ENCODE peak calls at places on chromosomes 4 and X, in eight cellular contexts. I, Q, X, O, J, C, K and R are unnamed samples.

GRCh38 chr4:54781771-54782170 is 124.0 kb downstream of the KIT start:
- DNase-seq in C (no peak), Q (peak), I (no peak), X (no peak), O (no peak), K (peak), J (no peak), R (no peak)

GRCh38 chr4:162727232-162727631 is 439.5 kb downstream of the NAF1 start:
- DNase-seq in Q (peak), X (no peak), K (no peak), J (no peak), O (peak), C (no peak), I (no peak), R (no peak)

GRCh38 chrX:110006826-110007375 is 4.0 kb downstream of the TMEM164 start:
- DNase-seq in K (peak), O (peak), C (no peak), X (peak), Q (no peak), I (no peak), J (no peak), R (no peak)

GRCh38 chrX:72540318-72540717 is 32.3 kb downstream of the HDAC8 start:
- DNase-seq in Q (no peak), I (no peak), O (peak), X (peak), K (peak), C (no peak), J (no peak), R (peak)

GRCh38 chr4:177182156-177182555 is 127.5 kb upstream of the NEIL3 start:
- DNase-seq in X (peak), C (no peak), J (no peak), Q (no peak), O (no peak), K (peak), I (no peak), R (no peak)

GRCh38 chr4:79682801-79683217 is 274.8 kb upstream of the GK2 start:
- DNase-seq in Q (peak), X (peak), O (no peak), J (peak), C (peak), I (peak), K (peak), R (no peak)

GRCh38 chrX:42020225-42020624 is 96.9 kb upstream of the CASK start:
- DNase-seq in I (no peak), C (no peak), J (no peak), X (no peak), Q (no peak), K (no peak), O (no peak), R (no peak)

GRCh38 chr4:165799384-165799815 is 73.6 kb upstream of the TLL1 start:
- DNase-seq in Q (no peak), C (no peak), O (no peak), J (no peak), X (no peak), K (no peak), I (no peak), R (no peak)

GRCh38 chr4:158809611-158810486 is 41.0 kb downstream of the FNIP2 start:
- DNase-seq in O (peak), I (no peak), C (no peak), K (peak), Q (no peak), J (no peak), X (peak), R (peak)

GRCh38 chr4:76459291-76459723 is 24.3 kb downstream of the SHROOM3 start:
- DNase-seq in I (no peak), Q (no peak), C (peak), O (no peak), J (no peak), K (no peak), X (peak), R (no peak)